ENCODE peak calls at places on chromosomes 16 and 17, in seven cellular contexts. One of them, this sample, is unnamed. For H3K4me1 and H3K27me3, the result is how much of the 10 kb centered on the place peaks cover.

GRCh38 chr17:39666601-39667261 is 1.5 kb upstream of the PNMT start:
- DNase-seq in adipocyte: no peak
- DNase-seq in H9: no peak
- DNase-seq in CD8-positive, alpha-beta memory T cell: no peak
- DNase-seq in left ventricle myocardium inferior: peak
- DNase-seq in tibial nerve: no peak
- DNase-seq in neural progenitor cell: no peak
- DNase-seq in this sample: peak

GRCh38 chr16:31179153-31179746 is 689 bp upstream of the FUS start:
- DNase-seq in neural progenitor cell: no peak
- DNase-seq in CD8-positive, alpha-beta memory T cell: no peak
- DNase-seq in tibial nerve: no peak
- DNase-seq in left ventricle myocardium inferior: no peak
- DNase-seq in adipocyte: no peak
- DNase-seq in H9: no peak
- DNase-seq in this sample: no peak

GRCh38 chr16:58459344-58460218 is 40.4 kb upstream of the NDRG4 start:
- DNase-seq in neural progenitor cell: no peak
- DNase-seq in tibial nerve: no peak
- DNase-seq in H9: no peak
- DNase-seq in CD8-positive, alpha-beta memory T cell: no peak
- DNase-seq in adipocyte: peak
- DNase-seq in left ventricle myocardium inferior: no peak
- DNase-seq in this sample: no peak

GRCh38 chr17:82108999-82109480 is 11.0 kb upstream of the FASN start:
- DNase-seq in neural progenitor cell: no peak
- DNase-seq in tibial nerve: no peak
- DNase-seq in H9: peak
- DNase-seq in adipocyte: no peak
- DNase-seq in left ventricle myocardium inferior: no peak
- DNase-seq in CD8-positive, alpha-beta memory T cell: no peak
- DNase-seq in this sample: peak

GRCh38 chr17:66964083-66964771 is at the start of gene CACNG4:
- DNase-seq in left ventricle myocardium inferior: no peak
- DNase-seq in H9: no peak
- DNase-seq in tibial nerve: no peak
- DNase-seq in CD8-positive, alpha-beta memory T cell: no peak
- DNase-seq in neural progenitor cell: peak
- DNase-seq in adipocyte: peak
- DNase-seq in this sample: peak

GRCh38 chr17:50638572-50638850 is 3.8 kb downstream of the ABCC3 start:
- DNase-seq in tibial nerve: no peak
- DNase-seq in H9: no peak
- DNase-seq in left ventricle myocardium inferior: no peak
- DNase-seq in CD8-positive, alpha-beta memory T cell: no peak
- DNase-seq in adipocyte: no peak
- DNase-seq in neural progenitor cell: no peak
- DNase-seq in this sample: no peak

GRCh38 chr17:63946440-63947363 is 14.6 kb upstream of the CD79B start:
- DNase-seq in CD8-positive, alpha-beta memory T cell: peak
- DNase-seq in neural progenitor cell: peak
- DNase-seq in H9: peak
- DNase-seq in adipocyte: peak
- DNase-seq in left ventricle myocardium inferior: no peak
- DNase-seq in tibial nerve: no peak
- DNase-seq in this sample: peak

GRCh38 chr16:76360384-76360783 is 83.2 kb downstream of the CNTNAP4 start:
- DNase-seq in H9: no peak
- DNase-seq in CD8-positive, alpha-beta memory T cell: no peak
- DNase-seq in left ventricle myocardium inferior: no peak
- DNase-seq in tibial nerve: no peak
- DNase-seq in neural progenitor cell: no peak
- DNase-seq in adipocyte: peak
- DNase-seq in this sample: no peak

GRCh38 chr17:37648555-37648954 is 5.3 kb upstream of the DDX52 start:
- DNase-seq in left ventricle myocardium inferior: no peak
- DNase-seq in H9: no peak
- DNase-seq in CD8-positive, alpha-beta memory T cell: no peak
- DNase-seq in tibial nerve: no peak
- DNase-seq in adipocyte: peak
- DNase-seq in neural progenitor cell: no peak
- DNase-seq in this sample: no peak

GRCh38 chr17:82138511-82138992 is 40.5 kb upstream of the FASN start:
- DNase-seq in neural progenitor cell: no peak
- DNase-seq in left ventricle myocardium inferior: no peak
- DNase-seq in tibial nerve: no peak
- DNase-seq in H9: no peak
- DNase-seq in adipocyte: no peak
- DNase-seq in CD8-positive, alpha-beta memory T cell: no peak
- DNase-seq in this sample: no peak

GRCh38 chr16:20763461-20764232 is at the start of gene ACSM3:
- DNase-seq in neural progenitor cell: peak
- DNase-seq in adipocyte: peak
- DNase-seq in CD8-positive, alpha-beta memory T cell: peak
- DNase-seq in left ventricle myocardium inferior: no peak
- DNase-seq in tibial nerve: no peak
- DNase-seq in H9: peak
- DNase-seq in this sample: peak

GRCh38 chr16:89442588-89442987 is 47.8 kb downstream of the ANKRD11 start:
- DNase-seq in tibial nerve: no peak
- DNase-seq in H9: no peak
- DNase-seq in CD8-positive, alpha-beta memory T cell: no peak
- DNase-seq in neural progenitor cell: no peak
- DNase-seq in left ventricle myocardium inferior: no peak
- DNase-seq in adipocyte: no peak
- DNase-seq in this sample: no peak

GRCh38 chr16:5015351-5015750 is 18.4 kb downstream of the NAGPA start:
- DNase-seq in H9: no peak
- DNase-seq in adipocyte: no peak
- DNase-seq in neural progenitor cell: no peak
- DNase-seq in tibial nerve: no peak
- DNase-seq in left ventricle myocardium inferior: no peak
- DNase-seq in CD8-positive, alpha-beta memory T cell: no peak
- DNase-seq in this sample: no peak

GRCh38 chr17:74268052-74268451 is 6.0 kb upstream of the DNAI2 start:
- DNase-seq in adipocyte: no peak
- DNase-seq in H9: no peak
- DNase-seq in tibial nerve: no peak
- DNase-seq in left ventricle myocardium inferior: no peak
- DNase-seq in neural progenitor cell: no peak
- DNase-seq in CD8-positive, alpha-beta memory T cell: no peak
- DNase-seq in this sample: peak

GRCh38 chr17:80894439-80894721 is 97.3 kb upstream of the CHMP6 start:
- DNase-seq in left ventricle myocardium inferior: no peak
- DNase-seq in CD8-positive, alpha-beta memory T cell: no peak
- DNase-seq in tibial nerve: no peak
- DNase-seq in adipocyte: no peak
- DNase-seq in neural progenitor cell: no peak
- DNase-seq in H9: no peak
- DNase-seq in this sample: no peak

GRCh38 chr17:34869636-34870035 is 91.6 kb downstream of the CCT6B start:
- DNase-seq in neural progenitor cell: no peak
- DNase-seq in tibial nerve: no peak
- DNase-seq in H9: no peak
- DNase-seq in CD8-positive, alpha-beta memory T cell: no peak
- DNase-seq in left ventricle myocardium inferior: no peak
- DNase-seq in adipocyte: no peak
- DNase-seq in this sample: no peak

GRCh38 chr17:45021607-45022287 is 29.7 kb downstream of the DCAKD start:
- DNase-seq in H9: peak
- DNase-seq in CD8-positive, alpha-beta memory T cell: peak
- DNase-seq in adipocyte: peak
- DNase-seq in neural progenitor cell: peak
- DNase-seq in tibial nerve: peak
- DNase-seq in left ventricle myocardium inferior: peak
- DNase-seq in this sample: peak

DNA sequence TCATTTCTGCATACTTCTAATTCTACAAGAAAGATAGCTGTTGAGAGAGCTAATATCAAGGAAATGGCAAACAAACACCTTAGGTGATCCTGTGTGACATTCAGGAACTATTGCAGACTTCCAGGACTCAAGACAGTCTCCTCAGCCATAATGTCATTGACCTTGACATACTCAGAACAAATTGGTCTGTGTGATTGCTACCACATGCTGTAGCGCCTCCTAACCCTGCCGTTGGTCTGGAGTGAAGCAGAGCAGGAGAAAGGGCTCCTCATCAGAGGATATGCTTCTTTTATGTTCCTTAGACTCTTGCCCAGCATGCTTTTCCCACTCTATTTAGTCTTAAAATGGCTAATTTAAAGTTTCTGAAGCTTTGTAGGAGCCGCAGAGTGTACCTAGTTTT is 194.2 kb upstream of the TBX2 start:
- DNase-seq in CD8-positive, alpha-beta memory T cell: no peak
- DNase-seq in neural progenitor cell: no peak
- DNase-seq in H9: no peak
- DNase-seq in adipocyte: no peak
- DNase-seq in tibial nerve: no peak
- DNase-seq in left ventricle myocardium inferior: no peak
- DNase-seq in this sample: no peak
- H3K4me1 ChIP-seq in CD8-positive, alpha-beta memory T cell: under half
- H3K4me1 ChIP-seq in neural progenitor cell: under half
- H3K4me1 ChIP-seq in H9: under half
- H3K4me1 ChIP-seq in adipocyte: under half
- H3K4me1 ChIP-seq in tibial nerve: under half
- H3K4me1 ChIP-seq in left ventricle myocardium inferior: under half
- H3K4me1 ChIP-seq in this sample: under half

GRCh38 chr17:49527927-49528651 is 33.0 kb downstream of the NGFR start:
- DNase-seq in H9: peak
- DNase-seq in CD8-positive, alpha-beta memory T cell: no peak
- DNase-seq in adipocyte: no peak
- DNase-seq in tibial nerve: no peak
- DNase-seq in neural progenitor cell: no peak
- DNase-seq in left ventricle myocardium inferior: no peak
- DNase-seq in this sample: no peak

GRCh38 chr17:49525831-49526741 is 31.0 kb downstream of the NGFR start:
- DNase-seq in CD8-positive, alpha-beta memory T cell: no peak
- DNase-seq in left ventricle myocardium inferior: peak
- DNase-seq in adipocyte: no peak
- DNase-seq in H9: peak
- DNase-seq in tibial nerve: no peak
- DNase-seq in neural progenitor cell: no peak
- DNase-seq in this sample: no peak

GRCh38 chr17:49530118-49530517 is 35.0 kb downstream of the NGFR start:
- DNase-seq in CD8-positive, alpha-beta memory T cell: no peak
- DNase-seq in left ventricle myocardium inferior: no peak
- DNase-seq in neural progenitor cell: no peak
- DNase-seq in H9: peak
- DNase-seq in adipocyte: no peak
- DNase-seq in tibial nerve: no peak
- DNase-seq in this sample: no peak

GRCh38 chr17:49523706-49524472 is 28.8 kb downstream of the NGFR start:
- DNase-seq in adipocyte: no peak
- DNase-seq in CD8-positive, alpha-beta memory T cell: peak
- DNase-seq in left ventricle myocardium inferior: no peak
- DNase-seq in tibial nerve: no peak
- DNase-seq in H9: peak
- DNase-seq in neural progenitor cell: no peak
- DNase-seq in this sample: no peak

DNA sequence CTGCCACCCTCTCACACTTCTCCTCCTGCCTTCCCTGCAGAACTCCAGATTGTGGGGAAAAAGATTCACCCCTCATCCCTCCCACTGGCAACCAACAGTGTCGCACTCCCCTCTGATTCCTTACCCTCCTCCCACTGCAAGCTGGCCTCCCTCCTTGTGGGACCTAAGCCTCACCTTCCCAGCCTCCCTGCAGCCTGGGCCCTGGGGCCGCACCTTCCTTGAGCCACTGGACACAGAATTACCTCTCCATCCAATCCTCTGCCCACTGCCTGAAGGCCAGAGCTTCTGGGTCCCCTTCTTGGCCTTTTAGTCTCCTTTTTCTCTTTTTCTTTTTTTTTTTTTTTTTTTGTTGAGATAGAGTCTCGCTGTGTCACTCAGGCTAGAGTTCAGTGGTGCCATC is 33.9 kb downstream of the NGFR start:
- DNase-seq in tibial nerve: no peak
- DNase-seq in H9: peak
- DNase-seq in CD8-positive, alpha-beta memory T cell: no peak
- DNase-seq in adipocyte: no peak
- DNase-seq in left ventricle myocardium inferior: no peak
- DNase-seq in neural progenitor cell: no peak
- DNase-seq in this sample: no peak
- H3K27me3 ChIP-seq in tibial nerve: under half
- H3K27me3 ChIP-seq in H9: under half
- H3K27me3 ChIP-seq in CD8-positive, alpha-beta memory T cell: under half
- H3K27me3 ChIP-seq in adipocyte: half or more
- H3K27me3 ChIP-seq in left ventricle myocardium inferior: half or more
- H3K27me3 ChIP-seq in neural progenitor cell: under half
- H3K27me3 ChIP-seq in this sample: under half

DNA sequence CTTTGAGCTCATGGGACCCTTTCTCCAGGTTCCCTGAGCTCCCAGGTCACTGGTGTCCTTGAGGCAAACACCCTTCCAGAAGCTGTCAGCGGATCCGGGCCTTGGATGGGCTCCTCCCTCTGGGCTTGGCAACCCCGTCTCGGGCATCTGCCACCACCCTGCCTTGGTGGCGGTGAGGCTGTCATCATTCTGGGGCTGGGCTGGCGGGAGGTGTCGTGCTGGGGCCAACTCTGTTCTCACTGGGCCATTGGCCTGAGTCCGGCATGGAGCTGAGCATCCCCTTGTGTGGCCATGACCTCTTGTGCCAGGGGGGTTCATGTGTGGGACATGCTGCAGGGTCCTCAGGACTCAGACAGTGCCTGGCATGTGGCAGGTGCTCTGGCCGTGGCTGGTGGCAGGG is 197.6 kb downstream of the LAT start:
- DNase-seq in adipocyte: no peak
- DNase-seq in neural progenitor cell: no peak
- DNase-seq in left ventricle myocardium inferior: peak
- DNase-seq in CD8-positive, alpha-beta memory T cell: no peak
- DNase-seq in tibial nerve: no peak
- DNase-seq in H9: no peak
- DNase-seq in this sample: no peak
- H3K4me1 ChIP-seq in adipocyte: under half
- H3K4me1 ChIP-seq in neural progenitor cell: under half
- H3K4me1 ChIP-seq in left ventricle myocardium inferior: half or more
- H3K4me1 ChIP-seq in CD8-positive, alpha-beta memory T cell: under half
- H3K4me1 ChIP-seq in tibial nerve: under half
- H3K4me1 ChIP-seq in H9: under half
- H3K4me1 ChIP-seq in this sample: under half

DNA sequence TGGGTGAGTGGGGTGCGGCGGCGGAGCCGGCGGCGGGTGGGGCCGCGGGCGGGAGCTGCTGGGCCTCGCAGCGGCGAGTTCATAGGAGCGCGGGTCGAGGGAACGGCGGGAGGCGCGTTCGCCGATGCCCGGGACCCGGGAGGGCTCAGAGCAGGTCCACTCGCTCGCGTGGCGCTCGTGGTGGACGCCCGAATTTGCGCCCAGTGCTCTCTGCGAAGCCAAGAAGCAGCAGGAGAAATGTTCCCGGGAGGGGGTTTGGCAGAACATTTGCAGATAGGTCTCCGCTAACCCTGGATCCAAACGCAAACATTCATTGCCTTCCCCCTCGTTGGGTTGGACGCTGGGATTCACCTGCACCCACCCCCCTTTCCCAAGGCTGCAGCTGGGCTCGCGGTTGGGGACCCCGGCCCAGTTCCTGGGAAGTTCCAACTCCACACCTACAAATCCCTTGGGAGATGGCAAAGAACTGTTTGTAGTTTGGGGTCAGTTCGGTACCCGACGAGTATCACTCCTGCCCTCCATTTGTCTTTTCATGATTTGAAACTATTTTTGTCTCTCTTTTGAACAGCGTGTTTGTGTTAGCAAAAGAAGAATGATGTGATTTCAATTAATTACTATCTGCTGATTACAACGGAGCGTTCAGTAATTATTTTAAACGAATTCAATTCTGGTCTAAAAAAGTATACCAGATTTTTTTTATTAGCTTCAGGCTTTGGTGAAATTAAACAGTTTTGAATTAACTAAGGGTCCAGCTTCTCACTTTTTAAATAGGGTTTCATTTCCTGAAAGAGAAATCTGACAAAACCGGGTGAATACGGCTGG is 2.3 kb downstream of the NTN1 start:
- DNase-seq in CD8-positive, alpha-beta memory T cell: no peak
- DNase-seq in neural progenitor cell: peak
- DNase-seq in tibial nerve: no peak
- DNase-seq in left ventricle myocardium inferior: no peak
- DNase-seq in adipocyte: no peak
- DNase-seq in H9: no peak
- DNase-seq in this sample: no peak
- H3K27me3 ChIP-seq in CD8-positive, alpha-beta memory T cell: under half
- H3K27me3 ChIP-seq in neural progenitor cell: half or more
- H3K27me3 ChIP-seq in tibial nerve: under half
- H3K27me3 ChIP-seq in left ventricle myocardium inferior: half or more
- H3K27me3 ChIP-seq in adipocyte: under half
- H3K27me3 ChIP-seq in H9: half or more
- H3K27me3 ChIP-seq in this sample: under half

This sample was measured in SJCRH30.